ENCODE peak calls at places on chromosomes 7 and 10, in seven cellular contexts. W is fibroblast of lung, I is ureter, C is posterior cingulate gyrus, L is ELF-1, E is EH, X is T47D. B is an unnamed sample.

GRCh38 chr7:54960517-54960916 is 58.3 kb upstream of the EGFR start:
- DNase-seq in W (peak), I (no peak), C (no peak), L (no peak), E (peak), X (no peak), B (no peak)

GRCh38 chr7:116347151-116347832 is 137.0 kb downstream of the TES start:
- DNase-seq in W (no peak), I (no peak), C (no peak), L (no peak), E (no peak), X (no peak), B (no peak)

GRCh38 chr10:69232736-69233135 is 12.6 kb downstream of the HKDC1 start:
- DNase-seq in W (no peak), I (no peak), C (peak), L (no peak), E (no peak), X (no peak), B (peak)

GRCh38 chr10:121539757-121540156 is 58.5 kb downstream of the FGFR2 start:
- DNase-seq in W (no peak), I (no peak), C (no peak), L (no peak), E (no peak), X (no peak), B (no peak)

GRCh38 chr7:7237978-7238267 is 55.6 kb downstream of the C1GALT1 start:
- DNase-seq in W (no peak), I (no peak), C (no peak), L (no peak), E (no peak), X (no peak), B (no peak)

GRCh38 chr7:48285365-48285764 is 114.1 kb downstream of the ABCA13 start:
- DNase-seq in W (no peak), I (no peak), C (no peak), L (no peak), E (peak), X (no peak), B (no peak)

GRCh38 chr10:122494833-122495232 is 33.5 kb downstream of the HTRA1 start:
- DNase-seq in W (peak), I (no peak), C (no peak), L (peak), E (peak), X (no peak), B (no peak)

GRCh38 chr10:86334515-86335085 is 32.0 kb downstream of the GRID1 start:
- DNase-seq in W (no peak), I (no peak), C (no peak), L (peak), E (no peak), X (peak), B (peak)

GRCh38 chr10:504806-505205 is 184.7 kb downstream of the DIP2C start:
- DNase-seq in W (no peak), I (no peak), C (no peak), L (no peak), E (no peak), X (no peak), B (no peak)

GRCh38 chr7:45982912-45983719 is 62.0 kb upstream of the IGFBP3 start:
- DNase-seq in W (no peak), I (no peak), C (no peak), L (no peak), E (no peak), X (no peak), B (peak)

GRCh38 chr10:18100664-18101063 is 39.6 kb upstream of the CACNB2 start:
- DNase-seq in W (peak), I (no peak), C (no peak), L (no peak), E (no peak), X (no peak), B (no peak)

GRCh38 chr7:74153736-74154135 is 20.4 kb upstream of the EIF4H start:
- DNase-seq in W (no peak), I (no peak), C (peak), L (peak), E (no peak), X (peak), B (no peak)

GRCh38 chr7:83547526-83547925 is 101.4 kb downstream of the SEMA3E start:
- DNase-seq in W (peak), I (peak), C (no peak), L (no peak), E (peak), X (peak), B (no peak)

GRCh38 chr7:105009667-105010537 is 4.1 kb upstream of the KMT2E start:
- DNase-seq in W (no peak), I (no peak), C (no peak), L (no peak), E (no peak), X (no peak), B (no peak)

GRCh38 chr10:132489053-132489703 is 48.4 kb upstream of the INPP5A start:
- DNase-seq in W (peak), I (peak), C (peak), L (no peak), E (peak), X (no peak), B (peak)

GRCh38 chr10:33460461-33461294 is 126.2 kb upstream of the NRP1 start:
- DNase-seq in W (peak), I (no peak), C (no peak), L (peak), E (peak), X (no peak), B (no peak)

GRCh38 chr10:6144609-6145413 is 56.0 kb downstream of the RBM17 start:
- DNase-seq in W (peak), I (peak), C (peak), L (peak), E (peak), X (peak), B (peak)

GRCh38 chr7:28921822-28922221 is 36.3 kb downstream of the TRIL start:
- DNase-seq in W (peak), I (peak), C (no peak), L (peak), E (peak), X (peak), B (peak)

GRCh38 chr10:2813277-2813676 is 254.1 kb upstream of the PFKP start:
- DNase-seq in W (no peak), I (no peak), C (no peak), L (no peak), E (no peak), X (no peak), B (no peak)

GRCh38 chr10:123007558-123008378 is 827 bp downstream of the IKZF5 start:
- DNase-seq in W (peak), I (peak), C (no peak), L (peak), E (peak), X (peak), B (peak)

GRCh38 chr7:28311670-28312069 is 100.6 kb upstream of the CREB5 start:
- DNase-seq in W (no peak), I (no peak), C (no peak), L (peak), E (no peak), X (no peak), B (peak)

GRCh38 chr7:54985405-54986360 is 33.1 kb upstream of the EGFR start:
- DNase-seq in W (peak), I (no peak), C (no peak), L (no peak), E (peak), X (no peak), B (no peak)

GRCh38 chr7:15567036-15567435 is 5.2 kb upstream of the AGMO start:
- DNase-seq in W (no peak), I (no peak), C (no peak), L (no peak), E (no peak), X (no peak), B (no peak)

GRCh38 chr10:9274206-9274755 is 1219.8 kb downstream of the GATA3 start:
- DNase-seq in W (no peak), I (no peak), C (no peak), L (no peak), E (no peak), X (no peak), B (no peak)

GRCh38 chr7:98867271-98867701 is 2.5 kb downstream of the TMEM130 start:
- DNase-seq in W (peak), I (no peak), C (peak), L (peak), E (peak), X (no peak), B (no peak)

GRCh38 chr7:100655908-100656674 is at the start of gene ACTL6B:
- DNase-seq in W (no peak), I (no peak), C (peak), L (peak), E (peak), X (peak), B (peak)

GRCh38 chr10:43026039-43026973 is 50.6 kb upstream of the RET start:
- DNase-seq in W (no peak), I (no peak), C (peak), L (peak), E (peak), X (peak), B (peak)

GRCh38 chr7:38685851-38686250 is 54.7 kb upstream of the AMPH start:
- DNase-seq in W (no peak), I (no peak), C (no peak), L (no peak), E (no peak), X (no peak), B (no peak)

GRCh38 chr7:20159226-20159747 is 57.9 kb downstream of the MACC1 start:
- DNase-seq in W (no peak), I (no peak), C (no peak), L (no peak), E (no peak), X (no peak), B (no peak)

GRCh38 chr7:103348452-103348851 is 1.0 kb downstream of the PSMC2 start:
- DNase-seq in W (no peak), I (no peak), C (no peak), L (no peak), E (no peak), X (no peak), B (no peak)

GRCh38 chr7:121591916-121592315 is 195.8 kb upstream of the FAM3C start:
- DNase-seq in W (no peak), I (no peak), C (no peak), L (no peak), E (no peak), X (no peak), B (no peak)

GRCh38 chr7:7771452-7771851 is 53.0 kb upstream of the RPA3 start:
- DNase-seq in W (no peak), I (no peak), C (no peak), L (no peak), E (peak), X (no peak), B (no peak)

GRCh38 chr10:12243860-12244620 is 48.1 kb downstream of the CDC123 start:
- DNase-seq in W (no peak), I (no peak), C (no peak), L (no peak), E (no peak), X (no peak), B (no peak)

GRCh38 chr10:119541046-119541445 is 1.5 kb downstream of the RGS10 start:
- DNase-seq in W (peak), I (no peak), C (no peak), L (no peak), E (peak), X (no peak), B (no peak)

GRCh38 chr7:2209961-2210323 is 22.8 kb downstream of the MAD1L1 start:
- DNase-seq in W (no peak), I (no peak), C (peak), L (no peak), E (no peak), X (no peak), B (no peak)

GRCh38 chr10:95820363-95820762 is 64.4 kb downstream of the ENTPD1 start:
- DNase-seq in W (no peak), I (no peak), C (no peak), L (no peak), E (no peak), X (no peak), B (no peak)

GRCh38 chr7:122303971-122304603 is 463 bp downstream of the FEZF1 start:
- DNase-seq in W (no peak), I (no peak), C (no peak), L (peak), E (no peak), X (no peak), B (peak)